ENCODE peak calls at places on chromosome 2, in ten cellular contexts. L, X, V, F, G, O, W, R, K and Y are unnamed samples.

GRCh38 chr2:169767243-169767888 is 31.3 kb upstream of the SSB start:
- DNase-seq in V (peak), W (peak), O (no peak), L (no peak), R (peak), K (peak), X (peak), F (no peak), G (peak), Y (peak)

GRCh38 chr2:63078852-63079606 is 28.4 kb downstream of the OTX1 start:
- DNase-seq in O (no peak), K (peak), L (no peak), V (no peak), W (no peak), R (no peak), G (no peak), X (peak), F (no peak), Y (no peak)

GRCh38 chr2:11073251-11073650 is 82.0 kb upstream of the SLC66A3 start:
- DNase-seq in G (peak), W (peak), L (no peak), F (peak), K (peak), V (peak), X (peak), O (no peak), R (no peak), Y (peak)

GRCh38 chr2:5766051-5766450 is 73.9 kb downstream of the SOX11 start:
- DNase-seq in F (no peak), X (no peak), W (peak), G (no peak), L (no peak), O (no peak), V (peak), R (no peak), K (no peak), Y (peak)

GRCh38 chr2:204715332-204715731 is 170.1 kb downstream of the PARD3B start:
- DNase-seq in G (no peak), R (no peak), K (no peak), F (no peak), V (peak), X (no peak), L (no peak), W (peak), O (no peak), Y (no peak)

GRCh38 chr2:137836671-137837070 is 127.6 kb upstream of the HNMT start:
- DNase-seq in K (no peak), F (no peak), O (no peak), V (no peak), X (no peak), L (no peak), R (no peak), W (no peak), G (no peak), Y (no peak)

GRCh38 chr2:37848451-37848850 is 76.6 kb upstream of the RMDN2 start:
- DNase-seq in G (no peak), K (no peak), O (no peak), V (no peak), W (no peak), R (no peak), L (no peak), X (no peak), F (no peak), Y (no peak)

GRCh38 chr2:130727286-130727924 is 1.5 kb upstream of the GPR148 start:
- DNase-seq in G (peak), X (peak), O (peak), W (peak), K (peak), F (peak), R (peak), V (peak), L (peak), Y (peak)

GRCh38 chr2:182330451-182331325 is 96.1 kb downstream of the PDE1A start:
- DNase-seq in F (no peak), W (peak), G (peak), K (no peak), R (peak), L (no peak), V (no peak), O (no peak), X (no peak), Y (peak)

GRCh38 chr2:82656370-82656769 is 1802.7 kb downstream of the SUCLG1 start:
- DNase-seq in O (no peak), V (no peak), X (no peak), G (peak), W (no peak), R (no peak), L (no peak), F (no peak), K (no peak), Y (no peak)

GRCh38 chr2:143329288-143329687 is 200.1 kb downstream of the ARHGAP15 start:
- DNase-seq in R (no peak), O (no peak), L (no peak), F (no peak), V (no peak), X (no peak), G (no peak), W (no peak), K (no peak), Y (no peak)

GRCh38 chr2:45006041-45006941 is 3.0 kb downstream of the SIX2 start:
- DNase-seq in W (no peak), O (no peak), K (no peak), R (no peak), F (no peak), V (no peak), X (no peak), G (no peak), L (no peak), Y (no peak)

GRCh38 chr2:70123051-70123828 is 36.0 kb downstream of the PCBP1 start:
- DNase-seq in G (peak), V (peak), L (no peak), K (no peak), W (peak), O (peak), X (no peak), R (peak), F (peak), Y (peak)

GRCh38 chr2:1010373-1011017 is 59.8 kb downstream of the SNTG2 start:
- DNase-seq in X (peak), F (no peak), L (no peak), R (no peak), O (no peak), G (no peak), V (peak), W (no peak), K (no peak), Y (peak)

GRCh38 chr2:112155331-112156151 is 17.4 kb downstream of the FBLN7 start:
- DNase-seq in W (no peak), X (no peak), F (peak), G (no peak), V (no peak), R (no peak), O (peak), L (no peak), K (peak), Y (no peak)

GRCh38 chr2:173264152-173264551 is 90.5 kb upstream of the CDCA7 start:
- DNase-seq in R (no peak), K (no peak), G (no peak), V (no peak), O (no peak), W (no peak), L (no peak), X (no peak), F (no peak), Y (no peak)
- H3K4me3 ChIP-seq in R (no peak), K (peak), G (no peak), V (no peak), O (no peak), W (no peak), L (no peak), X (no peak), F (no peak), Y (no peak)

GRCh38 chr2:73268368-73268830 is 15.9 kb downstream of the FBXO41 start:
- DNase-seq in X (no peak), G (no peak), K (no peak), W (no peak), O (no peak), V (no peak), L (no peak), F (no peak), R (no peak), Y (no peak)

GRCh38 chr2:73269686-73270465 is 14.4 kb downstream of the FBXO41 start:
- DNase-seq in X (no peak), K (no peak), W (no peak), L (no peak), F (no peak), G (no peak), V (no peak), R (no peak), O (no peak), Y (no peak)

GRCh38 chr2:73266061-73266891 is 18.0 kb downstream of the FBXO41 start:
- DNase-seq in R (no peak), V (no peak), G (no peak), F (no peak), X (no peak), K (no peak), W (peak), L (no peak), O (no peak), Y (no peak)

GRCh38 chr2:73267008-73267407 is 17.3 kb downstream of the FBXO41 start:
- DNase-seq in W (no peak), X (no peak), L (no peak), K (no peak), R (no peak), F (no peak), O (no peak), V (no peak), G (no peak), Y (no peak)

GRCh38 chr2:73268831-73269685 is 15.2 kb downstream of the FBXO41 start:
- DNase-seq in F (peak), O (peak), K (peak), R (no peak), V (no peak), G (peak), W (peak), X (no peak), L (no peak), Y (peak)
- TF ChIP-seq CTCF in F (no peak), O (no peak), K (no peak), R (no peak), V (no peak), G (no peak), W (no peak), X (no peak), L (no peak), Y (peak)

GRCh38 chr2:127694986-127695385 is 6.3 kb upstream of the SFT2D3 start:
- DNase-seq in O (no peak), R (no peak), F (peak), V (no peak), W (no peak), G (no peak), X (no peak), K (no peak), L (no peak), Y (no peak)
- H3K4me3 ChIP-seq in O (no peak), R (peak), F (peak), V (no peak), W (no peak), G (no peak), X (no peak), K (no peak), L (peak), Y (no peak)

DNA sequence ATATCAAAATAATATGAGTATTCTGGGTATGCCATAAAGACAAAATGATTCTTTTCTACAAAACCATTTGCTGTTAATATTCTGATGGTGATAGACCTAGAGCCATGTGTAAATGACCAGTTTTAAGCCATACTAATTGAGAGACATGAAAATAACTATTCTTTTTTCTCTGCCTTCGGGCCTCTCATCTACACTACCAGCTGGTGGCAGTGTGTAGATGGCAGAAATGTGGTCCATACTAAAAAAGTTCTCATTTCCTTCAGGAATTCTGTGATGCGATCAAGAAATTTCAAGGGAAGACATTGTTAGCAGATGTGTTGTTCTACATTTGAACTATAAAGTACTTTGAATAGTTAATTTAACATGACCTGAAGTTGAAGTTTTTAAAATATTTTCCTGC is 485.2 kb downstream of the TRIB2 start:
- DNase-seq in O (no peak), L (no peak), G (no peak), X (no peak), F (no peak), K (no peak), R (no peak), V (no peak), W (peak), Y (peak)
- TF ChIP-seq CTCF in O (no peak), L (no peak), G (no peak), X (no peak), F (no peak), K (peak), R (no peak), V (no peak), W (peak), Y (peak)

GRCh38 chr2:223943561-223944008 is 1.6 kb downstream of the WDFY1 start:
- DNase-seq in K (no peak), F (no peak), X (no peak), G (peak), V (peak), W (peak), R (peak), O (no peak), L (no peak), Y (peak)
- H3K4me3 ChIP-seq in K (peak), F (peak), X (peak), G (peak), V (peak), W (peak), R (peak), O (peak), L (peak), Y (peak)

DNA sequence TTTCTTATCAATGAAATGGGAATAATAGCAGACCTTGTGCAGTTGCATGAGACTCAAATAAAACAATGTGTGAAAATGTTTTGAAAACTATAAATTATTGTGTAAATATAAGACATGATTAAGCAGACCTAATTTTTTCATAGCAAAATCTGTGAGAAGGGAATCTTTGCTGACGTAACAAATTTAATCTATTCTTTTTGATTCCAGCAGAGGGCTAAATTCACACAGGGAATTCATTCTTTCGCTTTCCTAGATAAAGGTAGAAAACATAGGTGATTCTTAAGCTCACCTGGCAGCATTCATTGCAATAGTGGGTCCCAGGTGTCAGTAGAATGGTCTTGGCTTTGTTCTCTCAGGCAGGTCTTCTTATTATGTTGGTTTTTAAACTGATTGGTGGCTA is 450.0 kb upstream of the GCFC2 start:
- DNase-seq in R (no peak), F (no peak), O (no peak), K (no peak), W (no peak), L (no peak), G (no peak), X (no peak), V (no peak), Y (no peak)
- TF ChIP-seq CTCF in R (no peak), F (no peak), O (no peak), K (no peak), W (no peak), L (no peak), G (no peak), X (no peak), V (no peak), Y (no peak)

GRCh38 chr2:105144128-105144940 is 97.2 kb upstream of the GPR45 start:
- DNase-seq in V (no peak), X (no peak), R (no peak), K (no peak), G (no peak), L (no peak), W (no peak), O (no peak), F (no peak), Y (no peak)
- H3K4me3 ChIP-seq in V (no peak), X (no peak), R (peak), K (no peak), G (no peak), L (no peak), W (no peak), O (peak), F (peak), Y (no peak)

GRCh38 chr2:227884511-227884947 is 13.1 kb downstream of the DAW1 start:
- DNase-seq in K (peak), R (peak), W (peak), O (peak), X (peak), L (peak), G (peak), F (no peak), V (peak), Y (peak)
- TF ChIP-seq CTCF in K (peak), R (peak), W (peak), O (peak), X (peak), L (peak), G (peak), F (peak), V (peak), Y (peak)

GRCh38 chr2:207883002-207883780 is 113.5 kb upstream of the FZD5 start:
- DNase-seq in V (no peak), L (no peak), G (no peak), K (no peak), F (no peak), R (no peak), W (no peak), X (no peak), O (no peak), Y (no peak)
- H3K4me3 ChIP-seq in V (no peak), L (no peak), G (no peak), K (no peak), F (no peak), R (no peak), W (no peak), X (no peak), O (no peak), Y (no peak)